ENCODE peak calls at places on chromosome 1, in nine cellular contexts. F, Y, A, W, R, P, T, L and J are unnamed samples.

GRCh38 chr1:21338568-21339401 is 48.5 kb upstream of the ECE1 start:
- DNase-seq in F (no peak), Y (no peak), A (peak; percentile 46), W (no peak), R (peak; percentile 93), P (peak; percentile 87), T (no peak), L (no peak), J (peak; percentile 98)

GRCh38 chr1:219358080-219358479 is 184.4 kb downstream of the LYPLAL1 start:
- DNase-seq in F (no peak), Y (no peak), A (no peak), W (no peak), R (no peak), P (no peak), T (no peak), L (no peak), J (no peak)

GRCh38 chr1:182478238-182478637 is 28.3 kb downstream of the RGSL1 start:
- DNase-seq in F (no peak), Y (no peak), A (no peak), W (no peak), R (no peak), P (no peak), T (no peak), L (no peak), J (no peak)

GRCh38 chr1:183872406-183872805 is 67.5 kb downstream of the RGL1 start:
- DNase-seq in F (no peak), Y (no peak), A (no peak), W (no peak), R (no peak), P (peak; percentile 36), T (no peak), L (no peak), J (no peak)

GRCh38 chr1:76005755-76006154 is 68.8 kb upstream of the ST6GALNAC3 start:
- DNase-seq in F (no peak), Y (no peak), A (no peak), W (no peak), R (no peak), P (no peak), T (no peak), L (no peak), J (no peak)

GRCh38 chr1:228206582-228207351 is 1.1 kb upstream of the OBSCN start:
- DNase-seq in F (no peak), Y (no peak), A (no peak), W (no peak), R (no peak), P (no peak), T (no peak), L (no peak), J (no peak)

GRCh38 chr1:64268653-64269557 is 65.5 kb downstream of the UBE2U start:
- DNase-seq in F (peak; percentile 54), Y (peak; percentile 60), A (peak; percentile 63), W (peak; percentile 5), R (peak; percentile 67), P (peak; percentile 65), T (peak; percentile 57), L (peak; percentile 41), J (peak; percentile 93)

GRCh38 chr1:72278461-72278860 is 3.9 kb downstream of the NEGR1 start:
- DNase-seq in F (no peak), Y (peak; percentile 59), A (no peak), W (no peak), R (peak; percentile 20), P (no peak), T (no peak), L (no peak), J (no peak)

GRCh38 chr1:59414406-59415133 is 117.7 kb downstream of the FGGY start:
- DNase-seq in F (no peak), Y (no peak), A (no peak), W (no peak), R (no peak), P (no peak), T (no peak), L (peak; percentile 47), J (no peak)

GRCh38 chr1:167880570-167880969 is 33.4 kb downstream of the ADCY10 start:
- DNase-seq in F (no peak), Y (no peak), A (no peak), W (no peak), R (no peak), P (no peak), T (no peak), L (no peak), J (no peak)